ENCODE peak calls at places on chromosomes 13 and 19, in seven cellular contexts. X, W, P, J, H, T and C are unnamed samples.

GRCh38 chr19:2524361-2524839 is 48.5 kb downstream of the GADD45B start:
- DNase-seq in H (no peak), X (no peak), P (no peak), J (no peak), W (no peak), T (no peak), C (no peak)

GRCh38 chr19:19719798-19720197 is 13.1 kb downstream of the ZNF14 start:
- DNase-seq in T (no peak), H (no peak), W (no peak), J (no peak), X (no peak), P (no peak), C (no peak)

GRCh38 chr13:50969691-50970090 is 60.1 kb downstream of the RNASEH2B start:
- DNase-seq in X (no peak), W (no peak), J (peak), H (no peak), T (no peak), P (no peak), C (no peak)

GRCh38 chr19:39402417-39403297 is 4.0 kb upstream of the ZFP36 start:
- DNase-seq in W (peak), T (peak), X (peak), H (peak), J (peak), P (peak), C (peak)

GRCh38 chr13:108734676-108735075 is 105.3 kb downstream of the MYO16 start:
- DNase-seq in J (no peak), H (no peak), X (no peak), P (no peak), T (no peak), W (no peak), C (no peak)

GRCh38 chr13:62747629-62748028 is 1332.0 kb upstream of the PCDH20 start:
- DNase-seq in X (no peak), T (no peak), J (peak), W (no peak), H (no peak), P (no peak), C (no peak)

GRCh38 chr19:17073869-17074627 is 1.2 kb downstream of the HAUS8 start:
- DNase-seq in T (no peak), J (no peak), X (no peak), P (no peak), H (no peak), W (peak), C (peak)

GRCh38 chr19:54017266-54017665 is 25.8 kb downstream of the CACNG6 start:
- DNase-seq in T (no peak), X (peak), J (no peak), H (no peak), P (no peak), W (no peak), C (no peak)

GRCh38 chr19:1411255-1412191 is 4.1 kb downstream of the DAZAP1 start:
- DNase-seq in P (no peak), H (no peak), X (peak), T (no peak), J (no peak), W (peak), C (no peak)

GRCh38 chr19:16139752-16140151 is 3.7 kb upstream of the HSH2D start:
- DNase-seq in J (no peak), X (no peak), P (no peak), H (no peak), W (no peak), T (no peak), C (no peak)

GRCh38 chr19:45901432-45901903 is 945 bp downstream of the MYPOP start:
- DNase-seq in H (no peak), X (peak), W (peak), P (peak), J (peak), T (no peak), C (peak)

GRCh38 chr19:48210005-48210404 is 39.5 kb downstream of the ZSWIM9 start:
- DNase-seq in T (no peak), J (no peak), X (no peak), W (no peak), H (no peak), P (no peak), C (no peak)

GRCh38 chr19:8655340-8655709 is 24.9 kb downstream of the NFILZ start:
- DNase-seq in W (peak), H (no peak), T (peak), P (no peak), J (no peak), X (no peak), C (peak)

GRCh38 chr19:49058592-49058991 is 1.0 kb upstream of the CGB7 start:
- DNase-seq in H (no peak), X (peak), W (peak), T (no peak), J (peak), P (no peak), C (peak)

GRCh38 chr13:44311011-44311481 is 62.6 kb upstream of the SERP2 start:
- DNase-seq in H (peak), P (no peak), X (peak), T (no peak), J (peak), W (no peak), C (no peak)

GRCh38 chr19:17296278-17296677 is 6.9 kb downstream of the ABHD8 start:
- DNase-seq in W (no peak), T (no peak), P (no peak), H (no peak), X (no peak), J (peak), C (no peak)

GRCh38 chr13:33717775-33718174 is 100.2 kb upstream of the RFC3 start:
- DNase-seq in P (no peak), H (no peak), J (no peak), T (no peak), X (peak), W (no peak), C (no peak)

GRCh38 chr13:95233026-95233635 is 68.1 kb downstream of the ABCC4 start:
- DNase-seq in J (no peak), H (no peak), T (no peak), P (no peak), W (no peak), X (no peak), C (no peak)

GRCh38 chr19:28290963-28291657 is 921.8 kb downstream of the UQCRFS1 start:
- DNase-seq in T (no peak), P (no peak), H (no peak), J (no peak), X (no peak), W (no peak), C (no peak)

GRCh38 chr13:105127732-105128131 is 1407.7 kb downstream of the EFNB2 start:
- DNase-seq in H (no peak), W (no peak), P (no peak), X (no peak), J (no peak), T (no peak), C (no peak)

GRCh38 chr13:34364633-34365032 is 546.7 kb downstream of the RFC3 start:
- DNase-seq in J (no peak), X (no peak), W (no peak), P (no peak), T (no peak), H (no peak), C (no peak)

GRCh38 chr13:48078251-48078656 is 16.6 kb downstream of the MED4 start:
- DNase-seq in J (peak), T (no peak), H (no peak), W (no peak), P (no peak), X (no peak), C (peak)

GRCh38 chr19:384801-385169 is 24.2 kb downstream of the C2CD4C start:
- DNase-seq in X (no peak), W (no peak), H (no peak), J (no peak), P (no peak), T (no peak), C (no peak)

GRCh38 chr19:33688657-33688992 is 66.9 kb downstream of the CHST8 start:
- DNase-seq in T (no peak), P (no peak), J (no peak), W (no peak), H (no peak), X (no peak), C (no peak)